ENCODE peak calls at places on chromosomes 13 and 19, in five cellular contexts. S, T, C, X and H are unnamed samples.

GRCh38 chr19:18426416-18426767 is 7.2 kb downstream of the SSBP4 start:
- DNase-seq in S (no peak), C (no peak), X (no peak), T (no peak), H (no peak)

GRCh38 chr13:107370036-107370785 is 802.3 kb upstream of the ARGLU1 start:
- DNase-seq in C (no peak), S (peak; percentile 78), T (peak; percentile 62), X (no peak), H (no peak)

GRCh38 chr19:43562698-43563241 is 12.6 kb downstream of the XRCC1 start:
- DNase-seq in T (peak; percentile 88), C (peak; percentile 88), X (no peak), S (peak; percentile 42), H (peak; percentile 30)

GRCh38 chr13:31001647-31002046 is 69.2 kb downstream of the TEX26 start:
- DNase-seq in S (no peak), C (no peak), X (no peak), T (no peak), H (no peak)

GRCh38 chr13:112450567-112451240 is 74.5 kb downstream of the SPACA7 start:
- DNase-seq in S (no peak), C (no peak), T (no peak), X (no peak), H (no peak)

GRCh38 chr13:44158741-44159632 is 214.6 kb upstream of the SERP2 start:
- DNase-seq in C (no peak), T (peak; percentile 30), S (no peak), X (no peak), H (no peak)

GRCh38 chr13:45541806-45542205 is 73.7 kb downstream of the ERICH6B start:
- DNase-seq in X (no peak), T (no peak), C (no peak), S (no peak), H (no peak)

GRCh38 chr13:62931901-62932883 is 1516.5 kb upstream of the PCDH20 start:
- DNase-seq in S (peak; percentile 52), T (peak; percentile 1), X (no peak), C (no peak), H (no peak)

GRCh38 chr13:51534075-51534817 is 50.0 kb upstream of the WDFY2 start:
- DNase-seq in S (no peak), X (no peak), T (no peak), C (peak; percentile 30), H (peak; percentile 94)

GRCh38 chr19:1646931-1647663 is 5.3 kb downstream of the TCF3 start:
- DNase-seq in C (no peak), X (no peak), T (no peak), S (no peak), H (no peak)

GRCh38 chr13:49859568-49859967 is 67.1 kb upstream of the KPNA3 start:
- DNase-seq in X (no peak), T (peak; percentile 82), C (no peak), S (peak; percentile 90), H (no peak)

GRCh38 chr13:27000686-27001085 is 170.9 kb downstream of the USP12 start:
- DNase-seq in T (no peak), X (no peak), S (no peak), C (no peak), H (no peak)

GRCh38 chr19:8566855-8567254 is 10.4 kb downstream of the MYO1F start:
- DNase-seq in C (no peak), T (peak; percentile 41), S (no peak), X (no peak), H (no peak)

GRCh38 chr13:20424959-20425358 is 100.7 kb downstream of the CRYL1 start:
- DNase-seq in X (no peak), S (peak; percentile 51), C (no peak), T (peak; percentile 70), H (no peak)

GRCh38 chr13:102645701-102646100 is 48.9 kb downstream of the TPP2 start:
- DNase-seq in X (no peak), S (no peak), T (no peak), C (no peak), H (no peak)

GRCh38 chr13:99624936-99625540 is 123.8 kb downstream of the TM9SF2 start:
- DNase-seq in S (no peak), X (no peak), T (no peak), C (no peak), H (no peak)

GRCh38 chr13:107223867-107224266 is 655.9 kb upstream of the ARGLU1 start:
- DNase-seq in S (no peak), C (no peak), X (no peak), T (no peak), H (no peak)

GRCh38 chr19:20664917-20665781 is 3.8 kb upstream of the ZNF626 start:
- DNase-seq in X (no peak), C (no peak), T (peak; percentile 57), S (peak; percentile 10), H (peak; percentile 58)

GRCh38 chr13:75556961-75557360 is 7.4 kb downstream of the UCHL3 start:
- DNase-seq in T (no peak), C (no peak), X (no peak), S (no peak), H (no peak)

GRCh38 chr19:16232127-16232526 is 34.4 kb downstream of the AP1M1 start:
- DNase-seq in C (no peak), X (no peak), S (no peak), T (no peak), H (no peak)

GRCh38 chr19:38726761-38727301 is 17.4 kb downstream of the CAPN12 start:
- DNase-seq in S (no peak), T (no peak), C (no peak), X (no peak), H (no peak)

GRCh38 chr19:18119243-18120105 is 21.9 kb downstream of the MAST3 start:
- DNase-seq in T (no peak), S (no peak), C (peak; percentile 41), X (no peak), H (no peak)

GRCh38 chr19:16118489-16119033 is 6.9 kb downstream of the RAB8A start:
- DNase-seq in T (no peak), C (no peak), S (no peak), X (peak; percentile 35), H (no peak)

GRCh38 chr13:61453121-61453520 is 37.5 kb upstream of the PCDH20 start:
- DNase-seq in T (no peak), C (no peak), S (no peak), X (no peak), H (no peak)

GRCh38 chr19:41701401-41702075 is 6.9 kb upstream of the CEACAM5 start:
- DNase-seq in X (no peak), T (no peak), C (no peak), S (no peak), H (no peak)

GRCh38 chr13:74210693-74211393 is 76.6 kb upstream of the KLF12 start:
- DNase-seq in X (no peak), C (no peak), S (peak; percentile 93), T (peak; percentile 95), H (peak; percentile 75)

GRCh38 chr19:19461671-19462622 is 53.4 kb downstream of the TSSK6 start:
- DNase-seq in S (peak; percentile 70), C (no peak), X (no peak), T (peak; percentile 65), H (peak; percentile 98)

GRCh38 chr19:28196961-28197360 is 1016.0 kb downstream of the UQCRFS1 start:
- DNase-seq in S (no peak), C (no peak), X (no peak), T (no peak), H (no peak)

GRCh38 chr19:45960595-45961235 is 12.9 kb downstream of the NOVA2 start:
- DNase-seq in T (no peak), X (no peak), C (no peak), S (no peak), H (no peak)

GRCh38 chr19:17429661-17430101 is 9.8 kb downstream of the MVB12A start:
- DNase-seq in C (no peak), T (no peak), S (no peak), X (no peak), H (no peak)

GRCh38 chr13:112510002-112510780 is 77.8 kb downstream of the TUBGCP3 start:
- DNase-seq in X (no peak), C (peak; percentile 19), T (peak; percentile 64), S (peak; percentile 76), H (peak; percentile 58)

GRCh38 chr13:52070929-52071523 is 46.5 kb downstream of the UTP14C start:
- DNase-seq in C (peak; percentile 34), S (peak; percentile 28), T (peak; percentile 48), X (no peak), H (peak; percentile 55)

GRCh38 chr13:21557995-21558394 is 46.0 kb downstream of the MICU2 start:
- DNase-seq in T (peak; percentile 32), C (peak; percentile 32), X (no peak), S (no peak), H (peak; percentile 46)

GRCh38 chr19:8393192-8393870 is 3.2 kb downstream of the RAB11B start:
- DNase-seq in X (no peak), S (no peak), C (no peak), T (no peak), H (no peak)

GRCh38 chr19:42051166-42052115 is 18.6 kb downstream of the GRIK5 start:
- DNase-seq in S (no peak), C (no peak), T (no peak), X (no peak), H (no peak)

GRCh38 chr19:6963937-6964336 is 57.3 kb downstream of the MBD3L2B start:
- DNase-seq in C (peak; percentile 51), T (no peak), S (no peak), X (no peak), H (peak; percentile 32)

GRCh38 chr19:31331536-31331935 is 17.7 kb downstream of the TSHZ3 start:
- DNase-seq in T (no peak), C (no peak), X (no peak), S (no peak), H (no peak)
- H3K4me1 ChIP-seq in T (no peaks in the 10 kb centered on the region), C (no peaks in the 10 kb centered on the region), X (peaks cover 44% of the 10 kb centered on the region), S (peaks cover 23% of the 10 kb centered on the region), H (peaks cover 19% of the 10 kb centered on the region)

GRCh38 chr19:3188627-3189596 is 3.2 kb downstream of the NCLN start:
- DNase-seq in T (no peak), S (no peak), C (no peak), X (no peak), H (no peak)
- H3K4me3 ChIP-seq in T (no peak overlapping the region), S (no peak overlapping the region), C (no peak overlapping the region), X (no peak overlapping the region), H (no peak overlapping the region)

DNA sequence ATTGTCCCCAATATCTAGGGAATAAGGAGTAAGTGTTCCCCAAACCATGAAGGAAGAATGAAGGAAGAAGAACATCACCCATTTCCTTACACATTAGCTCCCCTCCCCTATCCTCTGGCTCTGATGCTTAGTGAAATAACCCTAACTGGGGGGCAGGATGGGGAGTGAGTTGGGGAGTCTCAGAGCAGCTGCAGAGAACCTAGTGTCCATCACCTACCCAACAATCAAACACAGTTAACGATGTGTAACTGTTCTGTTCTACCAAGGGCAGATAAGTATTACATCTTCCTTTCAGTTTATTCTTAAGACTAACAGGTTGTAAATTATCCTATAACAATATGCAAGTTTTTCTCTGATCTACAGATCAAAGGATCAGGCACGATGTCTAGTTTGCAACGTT is 12.8 kb downstream of the ELF1 start:
- DNase-seq in X (no peak), C (peak; percentile 59), S (no peak), T (no peak), H (no peak)
- H3K4me1 ChIP-seq in X (peaks cover 97% of the 10 kb centered on the region), C (peaks cover 93% of the 10 kb centered on the region), S (peaks cover 2% of the 10 kb centered on the region), T (peaks cover 6% of the 10 kb centered on the region), H (peaks cover 9% of the 10 kb centered on the region)

GRCh38 chr19:48739400-48739825 is 997 bp downstream of the RASIP1 start:
- DNase-seq in C (no peak), X (no peak), T (no peak), S (no peak), H (no peak)
- H3K4me3 ChIP-seq in C (no peak overlapping the region), X (peak overlapping the region; percentile 69), T (peak overlapping the region; percentile 87), S (no peak overlapping the region), H (no peak overlapping the region)

GRCh38 chr13:28728642-28729041 is 9.9 kb upstream of the SLC46A3 start:
- DNase-seq in T (no peak), X (no peak), S (no peak), C (no peak), H (no peak)
- H3K4me1 ChIP-seq in T (peaks cover 14% of the 10 kb centered on the region), X (no peaks in the 10 kb centered on the region), S (no peaks in the 10 kb centered on the region), C (no peaks in the 10 kb centered on the region), H (peaks cover 34% of the 10 kb centered on the region)